ENCODE peak calls at places on chromosomes 2 and 18, in five cellular contexts. One of them, this sample, is unnamed.

GRCh38 chr2:43879261-43879660 is 40.5 kb downstream of the ABCG8 start:
- DNase-seq in WTC11: no peak
- DNase-seq in GM12878: no peak
- DNase-seq in HepG2: no peak
- DNase-seq in K562: no peak
- DNase-seq in this sample: peak

GRCh38 chr2:83990601-83991000 is 468.5 kb downstream of the SUCLG1 start:
- DNase-seq in WTC11: no peak
- DNase-seq in K562: peak
- DNase-seq in GM12878: no peak
- DNase-seq in HepG2: no peak
- DNase-seq in this sample: no peak

GRCh38 chr2:138707424-138708074 is 72.6 kb downstream of the NXPH2 start:
- DNase-seq in HepG2: no peak
- DNase-seq in GM12878: no peak
- DNase-seq in K562: no peak
- DNase-seq in WTC11: no peak
- DNase-seq in this sample: no peak

GRCh38 chr2:47867205-47867604 is 39.1 kb downstream of the FBXO11 start:
- DNase-seq in WTC11: no peak
- DNase-seq in HepG2: no peak
- DNase-seq in K562: peak
- DNase-seq in GM12878: no peak
- DNase-seq in this sample: peak

GRCh38 chr2:8581601-8582041 is 100.2 kb upstream of the ID2 start:
- DNase-seq in GM12878: no peak
- DNase-seq in K562: peak
- DNase-seq in WTC11: no peak
- DNase-seq in HepG2: peak
- DNase-seq in this sample: no peak

GRCh38 chr2:27527182-27527581 is 30.5 kb downstream of the GCKR start:
- DNase-seq in HepG2: no peak
- DNase-seq in K562: peak
- DNase-seq in GM12878: no peak
- DNase-seq in WTC11: no peak
- DNase-seq in this sample: no peak

GRCh38 chr18:67600181-67600631 is 83.7 kb upstream of the DSEL start:
- DNase-seq in GM12878: no peak
- DNase-seq in HepG2: no peak
- DNase-seq in K562: no peak
- DNase-seq in WTC11: no peak
- DNase-seq in this sample: no peak

GRCh38 chr2:88600038-88600465 is 27.2 kb downstream of the EIF2AK3 start:
- DNase-seq in WTC11: no peak
- DNase-seq in GM12878: peak
- DNase-seq in HepG2: peak
- DNase-seq in K562: peak
- DNase-seq in this sample: peak

GRCh38 chr18:8726281-8726680 is 20.9 kb downstream of the MTCL1 start:
- DNase-seq in WTC11: no peak
- DNase-seq in K562: no peak
- DNase-seq in GM12878: no peak
- DNase-seq in HepG2: no peak
- DNase-seq in this sample: no peak

GRCh38 chr18:3012920-3013810 is at the start of gene LPIN2:
- DNase-seq in K562: peak
- DNase-seq in HepG2: peak
- DNase-seq in WTC11: peak
- DNase-seq in GM12878: peak
- DNase-seq in this sample: peak

GRCh38 chr18:22032392-22032961 is 136.9 kb upstream of the GATA6 start:
- DNase-seq in GM12878: peak
- DNase-seq in HepG2: peak
- DNase-seq in WTC11: no peak
- DNase-seq in K562: no peak
- DNase-seq in this sample: peak

GRCh38 chr2:60961457-60961856 is 56.1 kb upstream of the PEX13 start:
- DNase-seq in WTC11: no peak
- DNase-seq in HepG2: no peak
- DNase-seq in K562: no peak
- DNase-seq in GM12878: no peak
- DNase-seq in this sample: peak

GRCh38 chr2:118122768-118123335 is 34.6 kb downstream of the INSIG2 start:
- DNase-seq in GM12878: peak
- DNase-seq in WTC11: no peak
- DNase-seq in HepG2: no peak
- DNase-seq in K562: no peak
- DNase-seq in this sample: peak

GRCh38 chr2:20599001-20599600 is 51.8 kb downstream of the HS1BP3 start:
- DNase-seq in HepG2: no peak
- DNase-seq in GM12878: no peak
- DNase-seq in K562: no peak
- DNase-seq in WTC11: no peak
- DNase-seq in this sample: no peak

GRCh38 chr2:16644204-16644925 is 21.3 kb downstream of the CYRIA start:
- DNase-seq in GM12878: no peak
- DNase-seq in K562: peak
- DNase-seq in WTC11: no peak
- DNase-seq in HepG2: no peak
- DNase-seq in this sample: no peak

GRCh38 chr2:17621781-17622180 is 81.3 kb downstream of the VSNL1 start:
- DNase-seq in WTC11: no peak
- DNase-seq in GM12878: no peak
- DNase-seq in HepG2: no peak
- DNase-seq in K562: no peak
- DNase-seq in this sample: peak

GRCh38 chr2:236179653-236180500 is 11.7 kb upstream of the GBX2 start:
- DNase-seq in WTC11: peak
- DNase-seq in K562: no peak
- DNase-seq in GM12878: no peak
- DNase-seq in HepG2: no peak
- DNase-seq in this sample: peak

GRCh38 chr2:118913131-118913804 is 28.7 kb upstream of the MARCO start:
- DNase-seq in HepG2: no peak
- DNase-seq in GM12878: no peak
- DNase-seq in K562: no peak
- DNase-seq in WTC11: no peak
- DNase-seq in this sample: no peak

GRCh38 chr2:20211860-20212458 is 13.0 kb downstream of the SDC1 start:
- DNase-seq in K562: no peak
- DNase-seq in WTC11: no peak
- DNase-seq in HepG2: no peak
- DNase-seq in GM12878: no peak
- DNase-seq in this sample: no peak

GRCh38 chr2:172040311-172040710 is 40.6 kb downstream of the METAP1D start:
- DNase-seq in HepG2: no peak
- DNase-seq in GM12878: no peak
- DNase-seq in WTC11: no peak
- DNase-seq in K562: no peak
- DNase-seq in this sample: no peak

GRCh38 chr2:37898448-37898847 is 26.6 kb upstream of the RMDN2 start:
- DNase-seq in GM12878: no peak
- DNase-seq in HepG2: no peak
- DNase-seq in WTC11: no peak
- DNase-seq in K562: no peak
- DNase-seq in this sample: no peak

GRCh38 chr18:49207373-49207772 is 253.1 kb downstream of the DYM start:
- DNase-seq in HepG2: no peak
- DNase-seq in GM12878: no peak
- DNase-seq in K562: no peak
- DNase-seq in WTC11: no peak
- DNase-seq in this sample: no peak

GRCh38 chr2:150133623-150134022 is 353.8 kb downstream of the RND3 start:
- DNase-seq in WTC11: no peak
- DNase-seq in K562: peak
- DNase-seq in GM12878: peak
- DNase-seq in HepG2: peak
- DNase-seq in this sample: peak

GRCh38 chr18:61531182-61531581 is 198.0 kb downstream of the CDH20 start:
- DNase-seq in GM12878: no peak
- DNase-seq in WTC11: no peak
- DNase-seq in K562: no peak
- DNase-seq in HepG2: no peak
- DNase-seq in this sample: no peak

GRCh38 chr2:126720031-126720368 is 64.0 kb downstream of the GYPC start:
- DNase-seq in WTC11: no peak
- DNase-seq in HepG2: no peak
- DNase-seq in GM12878: no peak
- DNase-seq in K562: no peak
- DNase-seq in this sample: no peak

GRCh38 chr2:181752301-181752700 is 72.0 kb upstream of the NEUROD1 start:
- DNase-seq in GM12878: no peak
- DNase-seq in WTC11: no peak
- DNase-seq in K562: no peak
- DNase-seq in HepG2: peak
- DNase-seq in this sample: no peak

GRCh38 chr2:168114619-168115018 is 132.8 kb downstream of the STK39 start:
- DNase-seq in HepG2: no peak
- DNase-seq in K562: no peak
- DNase-seq in GM12878: no peak
- DNase-seq in WTC11: no peak
- DNase-seq in this sample: no peak

GRCh38 chr18:23398401-23398800 is 54.7 kb upstream of the RIOK3 start:
- DNase-seq in HepG2: no peak
- DNase-seq in GM12878: no peak
- DNase-seq in K562: no peak
- DNase-seq in WTC11: no peak
- DNase-seq in this sample: no peak

GRCh38 chr2:104213758-104214157 is 640.2 kb upstream of the POU3F3 start:
- DNase-seq in GM12878: no peak
- DNase-seq in HepG2: no peak
- DNase-seq in WTC11: peak
- DNase-seq in K562: no peak
- DNase-seq in this sample: no peak

GRCh38 chr2:111068435-111069058 is 52.2 kb upstream of the BCL2L11 start:
- DNase-seq in GM12878: no peak
- DNase-seq in HepG2: no peak
- DNase-seq in WTC11: no peak
- DNase-seq in K562: no peak
- DNase-seq in this sample: no peak

GRCh38 chr2:138058427-138058826 is 94.2 kb downstream of the HNMT start:
- DNase-seq in K562: peak
- DNase-seq in HepG2: peak
- DNase-seq in WTC11: no peak
- DNase-seq in GM12878: no peak
- DNase-seq in this sample: no peak

GRCh38 chr2:114010001-114010400 is 120.1 kb downstream of the ACTR3 start:
- DNase-seq in WTC11: no peak
- DNase-seq in HepG2: no peak
- DNase-seq in GM12878: no peak
- DNase-seq in K562: no peak
- DNase-seq in this sample: no peak

GRCh38 chr2:158179660-158180059 is 78.0 kb downstream of the UPP2 start:
- DNase-seq in WTC11: no peak
- DNase-seq in HepG2: peak
- DNase-seq in K562: peak
- DNase-seq in GM12878: no peak
- DNase-seq in this sample: peak

GRCh38 chr18:37299471-37300304 is 265.9 kb downstream of the CELF4 start:
- DNase-seq in K562: peak
- DNase-seq in HepG2: peak
- DNase-seq in WTC11: no peak
- DNase-seq in GM12878: peak
- DNase-seq in this sample: peak

GRCh38 chr18:50268022-50268747 is 1.9 kb upstream of the CFAP53 start:
- DNase-seq in GM12878: peak
- DNase-seq in WTC11: peak
- DNase-seq in HepG2: no peak
- DNase-seq in K562: no peak
- DNase-seq in this sample: peak

GRCh38 chr2:30484995-30485394 is 37.9 kb downstream of the LCLAT1 start:
- DNase-seq in GM12878: no peak
- DNase-seq in WTC11: no peak
- DNase-seq in K562: no peak
- DNase-seq in HepG2: no peak
- DNase-seq in this sample: no peak

GRCh38 chr2:30482025-30482424 is 35.0 kb downstream of the LCLAT1 start:
- DNase-seq in HepG2: no peak
- DNase-seq in GM12878: no peak
- DNase-seq in WTC11: no peak
- DNase-seq in K562: no peak
- DNase-seq in this sample: no peak

GRCh38 chr2:30484145-30484544 is 37.1 kb downstream of the LCLAT1 start:
- DNase-seq in K562: no peak
- DNase-seq in WTC11: no peak
- DNase-seq in HepG2: no peak
- DNase-seq in GM12878: no peak
- DNase-seq in this sample: no peak

GRCh38 chr2:30480703-30481322 is 33.8 kb downstream of the LCLAT1 start:
- DNase-seq in K562: no peak
- DNase-seq in HepG2: no peak
- DNase-seq in WTC11: no peak
- DNase-seq in GM12878: no peak
- DNase-seq in this sample: no peak

GRCh38 chr2:30481323-30481800 is 34.3 kb downstream of the LCLAT1 start:
- DNase-seq in WTC11: no peak
- DNase-seq in HepG2: no peak
- DNase-seq in GM12878: no peak
- DNase-seq in K562: peak
- DNase-seq in this sample: no peak
- TF ChIP-seq ESRRA in WTC11: no peak
- TF ChIP-seq ESRRA in HepG2: no peak
- TF ChIP-seq ESRRA in GM12878: no peak
- TF ChIP-seq ESRRA in K562: no peak
- TF ChIP-seq ESRRA in this sample: no peak

DNA sequence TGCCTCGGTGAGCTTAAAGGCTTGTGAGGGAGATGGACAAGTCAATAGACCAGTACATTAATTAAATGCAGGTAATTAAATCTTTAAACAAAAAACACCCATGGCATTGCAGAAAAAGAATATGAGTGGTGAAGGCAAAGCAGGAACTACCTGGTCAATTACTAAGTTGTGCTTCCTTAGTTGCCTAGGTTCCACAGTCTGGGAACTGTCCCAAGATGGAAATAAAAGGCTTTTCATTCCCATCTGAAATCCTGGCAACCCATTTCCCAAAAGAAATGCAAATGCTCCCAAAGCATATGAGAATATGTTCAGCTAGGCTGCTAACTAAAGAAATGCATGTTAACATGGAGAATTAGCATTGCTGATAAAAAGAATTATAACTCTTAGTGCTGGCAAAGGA is 177.8 kb downstream of the TMEM163 start:
- DNase-seq in HepG2: no peak
- DNase-seq in WTC11: no peak
- DNase-seq in K562: no peak
- DNase-seq in GM12878: no peak
- DNase-seq in this sample: no peak
- TF ChIP-seq ESRRA in HepG2: no peak
- TF ChIP-seq ESRRA in WTC11: no peak
- TF ChIP-seq ESRRA in K562: no peak
- TF ChIP-seq ESRRA in GM12878: no peak
- TF ChIP-seq ESRRA in this sample: no peak

GRCh38 chr2:106104332-106105062 is 89.6 kb downstream of the UXS1 start:
- DNase-seq in K562: peak
- DNase-seq in GM12878: no peak
- DNase-seq in WTC11: peak
- DNase-seq in HepG2: peak
- DNase-seq in this sample: peak
- TF ChIP-seq ESRRA in K562: no peak
- TF ChIP-seq ESRRA in GM12878: no peak
- TF ChIP-seq ESRRA in WTC11: no peak
- TF ChIP-seq ESRRA in HepG2: peak
- TF ChIP-seq ESRRA in this sample: no peak

GRCh38 chr18:43283299-43283698 is 6.0 kb upstream of the SYT4 start:
- DNase-seq in WTC11: no peak
- DNase-seq in HepG2: no peak
- DNase-seq in K562: no peak
- DNase-seq in GM12878: no peak
- DNase-seq in this sample: no peak
- TF ChIP-seq ESRRA in WTC11: no peak
- TF ChIP-seq ESRRA in HepG2: no peak
- TF ChIP-seq ESRRA in K562: no peak
- TF ChIP-seq ESRRA in GM12878: no peak
- TF ChIP-seq ESRRA in this sample: no peak

This sample was measured in A549.